ENCODE peak calls at places on chromosomes 6 and 20, in ten cellular contexts. P is heart left ventricle, L is adrenal gland, Y is IMR-90, S is Peyer's patch, Z is esophagus squamous epithelium, Q is A549, E is spleen, G is body of pancreas, U is NB4. M is an unnamed sample.

GRCh38 chr6:80143312-80143960 is 37.0 kb downstream of the BCKDHB start:
- DNase-seq in P (no peak), L (peak; percentile 93), Y (peak; percentile 85), S (peak; percentile 74), Z (no peak), Q (peak; percentile 41), E (no peak), G (peak; percentile 71), U (no peak), M (peak; percentile 12)

GRCh38 chr6:26363882-26364825 is 844 bp upstream of the BTN3A2 start:
- DNase-seq in P (no peak), L (no peak), Y (no peak), S (no peak), Z (no peak), Q (no peak), E (no peak), G (no peak), U (peak; percentile 46), M (no peak)

GRCh38 chr20:16712541-16712947 is 17.3 kb upstream of the SNRPB2 start:
- DNase-seq in P (no peak), L (no peak), Y (no peak), S (no peak), Z (no peak), Q (no peak), E (no peak), G (no peak), U (peak; percentile 82), M (no peak)

GRCh38 chr20:50048420-50049166 is 64.4 kb downstream of the UBE2V1 start:
- DNase-seq in P (no peak), L (no peak), Y (peak; percentile 14), S (no peak), Z (no peak), Q (no peak), E (no peak), G (no peak), U (peak; percentile 56), M (no peak)

GRCh38 chr6:11656486-11656885 is 118.9 kb downstream of the TMEM170B start:
- DNase-seq in P (no peak), L (no peak), Y (no peak), S (no peak), Z (no peak), Q (no peak), E (no peak), G (no peak), U (no peak), M (no peak)

GRCh38 chr6:106064103-106064502 is 22.0 kb upstream of the PRDM1 start:
- DNase-seq in P (no peak), L (no peak), Y (peak; percentile 38), S (no peak), Z (no peak), Q (no peak), E (no peak), G (no peak), U (no peak), M (no peak)

GRCh38 chr20:41716436-41716835 is 98.3 kb upstream of the CHD6 start:
- DNase-seq in P (no peak), L (no peak), Y (peak; percentile 61), S (no peak), Z (no peak), Q (no peak), E (no peak), G (no peak), U (no peak), M (no peak)

GRCh38 chr6:96015791-96016776 is at the start of gene FUT9:
- DNase-seq in P (peak; percentile 35), L (peak; percentile 69), Y (no peak), S (no peak), Z (no peak), Q (no peak), E (peak; percentile 52), G (peak; percentile 10), U (no peak), M (no peak)

GRCh38 chr6:169398342-169399105 is 144.9 kb upstream of the THBS2 start:
- DNase-seq in P (no peak), L (no peak), Y (no peak), S (no peak), Z (no peak), Q (no peak), E (no peak), G (no peak), U (no peak), M (no peak)

GRCh38 chr6:21587925-21588811 is 5.4 kb upstream of the SOX4 start:
- DNase-seq in P (peak; percentile 78), L (peak; percentile 62), Y (peak; percentile 44), S (peak; percentile 67), Z (no peak), Q (peak; percentile 65), E (peak; percentile 88), G (peak; percentile 66), U (peak; percentile 73), M (no peak)

GRCh38 chr6:100470721-100471120 is 6.0 kb upstream of the SIM1 start:
- DNase-seq in P (no peak), L (no peak), Y (no peak), S (no peak), Z (no peak), Q (no peak), E (no peak), G (no peak), U (no peak), M (no peak)

DNA sequence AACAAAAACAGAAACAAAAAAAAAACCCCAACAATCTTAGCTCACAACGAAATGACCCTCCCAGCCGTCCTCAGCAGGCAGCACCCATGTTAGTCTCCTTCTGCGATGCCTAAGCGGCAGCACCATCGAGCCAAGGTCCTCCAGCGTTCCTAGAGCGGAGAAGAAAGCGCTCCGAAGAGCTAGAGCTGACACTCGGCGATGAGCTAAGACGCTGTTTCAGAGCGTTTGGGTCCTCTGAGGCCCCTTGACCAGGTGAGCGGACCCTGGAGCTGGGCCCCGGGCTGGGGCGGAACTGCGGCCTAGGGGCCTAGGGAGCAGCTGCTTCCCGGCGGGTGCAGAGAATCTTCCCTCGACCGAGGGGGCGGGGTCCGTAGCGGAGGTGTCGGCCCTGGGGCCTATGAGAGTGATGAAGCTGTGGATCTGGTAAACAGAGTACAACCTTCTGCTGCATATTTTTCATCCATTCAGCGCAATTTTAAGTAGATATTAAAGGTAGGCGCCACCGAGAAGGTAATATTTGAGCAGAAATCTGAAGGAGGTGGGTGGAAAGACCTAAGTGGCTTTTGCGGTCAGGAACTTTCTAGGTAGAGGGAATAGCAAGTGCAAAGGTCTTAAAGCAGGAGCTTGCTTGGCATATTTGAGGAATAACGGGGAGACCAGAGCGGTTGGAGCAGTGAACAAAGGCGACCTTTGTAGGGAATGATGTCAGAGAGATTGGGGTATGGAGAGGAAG is at the start of gene ZSCAN26:
- DNase-seq in P (peak; percentile 88), L (peak; percentile 88), Y (peak; percentile 89), S (peak; percentile 92), Z (no peak), Q (peak; percentile 91), E (peak; percentile 94), G (peak; percentile 79), U (peak; percentile 91), M (peak; percentile 57)
- TF ChIP-seq POLR2A in P (peak; percentile 53), L (peak; percentile 76), Y (peak; percentile 59), S (peak; percentile 35), Z (peak; percentile 47), Q (peak; percentile 33), E (peak; percentile 41), G (peak; percentile 79), U (peak; percentile 48), M (peak; percentile 54)

GRCh38 chr6:33297406-33297955 is 1.3 kb downstream of the RGL2 start:
- DNase-seq in P (peak; percentile 66), L (peak; percentile 75), Y (no peak), S (peak; percentile 66), Z (no peak), Q (no peak), E (peak; percentile 87), G (peak; percentile 72), U (peak; percentile 69), M (no peak)

GRCh38 chr6:33298773-33299236 is at the start of gene RGL2:
- DNase-seq in P (peak; percentile 95), L (peak; percentile 89), Y (peak; percentile 33), S (peak; percentile 93), Z (no peak), Q (peak; percentile 40), E (peak; percentile 98), G (peak; percentile 79), U (peak; percentile 92), M (peak; percentile 49)

GRCh38 chr6:33297956-33298772 is 578 bp downstream of the RGL2 start:
- DNase-seq in P (peak; percentile 71), L (peak; percentile 92), Y (peak; percentile 75), S (peak; percentile 82), Z (no peak), Q (peak; percentile 81), E (peak; percentile 90), G (peak; percentile 62), U (peak; percentile 83), M (peak; percentile 81)

GRCh38 chr6:33301877-33302276 is 3.1 kb upstream of the RGL2 start:
- DNase-seq in P (no peak), L (no peak), Y (no peak), S (no peak), Z (no peak), Q (no peak), E (no peak), G (no peak), U (no peak), M (no peak)

DNA sequence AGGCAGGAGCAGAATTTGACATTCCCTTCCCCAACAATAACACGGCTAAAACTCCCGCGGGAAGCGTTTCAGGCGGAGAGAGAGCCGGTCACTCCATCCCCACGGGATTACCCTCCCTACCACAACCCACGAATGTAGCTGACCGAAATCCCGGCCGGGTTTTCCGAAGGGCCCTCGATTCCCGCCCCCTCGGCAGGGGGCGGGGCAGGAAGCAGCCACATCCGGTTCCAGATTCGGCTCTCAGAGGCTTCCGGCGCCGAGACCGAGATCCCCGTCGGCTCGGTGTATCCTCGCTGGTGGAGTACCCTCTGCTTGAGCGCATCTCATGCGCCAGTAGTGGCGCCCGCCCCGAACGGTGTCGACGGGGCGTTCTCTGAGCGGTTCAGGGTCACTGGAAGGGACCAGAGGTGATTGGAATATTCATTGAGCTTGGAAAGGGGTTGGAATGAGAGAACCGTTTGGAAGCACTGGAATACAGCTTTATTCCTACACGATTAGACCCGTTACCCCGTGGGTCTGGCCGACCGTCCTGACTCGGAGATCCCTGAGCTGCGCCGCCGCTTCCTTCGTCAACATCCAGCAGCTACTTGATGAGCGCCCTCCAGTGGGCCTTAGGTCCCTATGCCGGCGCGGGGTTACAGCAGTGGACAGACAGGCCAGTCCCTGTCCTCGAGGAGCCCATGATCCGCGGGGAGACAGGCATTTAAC is 649 bp upstream of the RGL2 start:
- DNase-seq in P (peak; percentile 95), L (peak; percentile 96), Y (peak; percentile 88), S (peak; percentile 96), Z (peak; percentile 71), Q (peak; percentile 89), E (peak; percentile 97), G (peak; percentile 90), U (peak; percentile 97), M (peak; percentile 75)
- TF ChIP-seq POLR2A in P (peak; percentile 76), L (peak; percentile 61), Y (peak; percentile 91), S (peak; percentile 67), Z (peak; percentile 74), Q (peak; percentile 83), E (peak; percentile 60), G (peak; percentile 76), U (peak; percentile 86), M (peak; percentile 82)

GRCh38 chr20:57680131-57680716 is 29.6 kb downstream of the PMEPA1 start:
- DNase-seq in P (no peak), L (no peak), Y (no peak), S (no peak), Z (no peak), Q (no peak), E (no peak), G (no peak), U (peak; percentile 51), M (no peak)
- TF ChIP-seq POLR2A in P (no peak), L (no peak), Y (no peak), S (no peak), Z (no peak), Q (no peak), E (no peak), G (no peak), U (no peak), M (no peak)

GRCh38 chr6:30914076-30914853 is at the start of gene VARS2:
- DNase-seq in P (peak; percentile 96), L (peak; percentile 97), Y (peak; percentile 88), S (peak; percentile 97), Z (peak; percentile 36), Q (peak; percentile 88), E (peak; percentile 96), G (peak; percentile 96), U (peak; percentile 93), M (peak; percentile 96)
- TF ChIP-seq POLR2A in P (peak; percentile 92), L (peak; percentile 91), Y (peak; percentile 60), S (peak; percentile 91), Z (peak; percentile 81), Q (peak; percentile 68), E (peak; percentile 78), G (peak; percentile 91), U (peak; percentile 64), M (peak; percentile 56)